ENCODE peak calls at places on chromosomes 11 and 22, in ten cellular contexts. Y, V, K, J, T, N, H, I, B and D are unnamed samples.

GRCh38 chr22:46064236-46064965 is 85.9 kb upstream of the PPARA start:
- DNase-seq in K (peak; percentile 63), H (peak; percentile 30), N (peak; percentile 12), T (no peak), V (peak; percentile 37), Y (peak; percentile 39), J (peak; percentile 87), B (no peak), I (no peak), D (no peak)

GRCh38 chr11:60305906-60306619 is 21.0 kb upstream of the MS4A6E start:
- DNase-seq in K (no peak), V (no peak), J (peak; percentile 90), B (no peak), T (no peak), Y (no peak), N (no peak), I (no peak), H (no peak), D (no peak)

GRCh38 chr22:49951001-49951677 is 9.4 kb upstream of the PIM3 start:
- DNase-seq in H (peak; percentile 92), K (no peak), Y (peak; percentile 97), T (no peak), N (no peak), V (peak; percentile 99), I (peak; percentile 99), B (no peak), J (no peak), D (no peak)

GRCh38 chr11:88555018-88555828 is 217.7 kb upstream of the CTSC start:
- DNase-seq in Y (no peak), K (no peak), V (no peak), H (no peak), I (no peak), J (peak; percentile 82), N (no peak), T (no peak), B (no peak), D (no peak)

GRCh38 chr22:25083414-25084166 is 116.1 kb upstream of the CRYBB3 start:
- DNase-seq in Y (no peak), T (no peak), V (peak; percentile 16), H (no peak), N (no peak), J (no peak), I (no peak), B (no peak), K (no peak), D (no peak)

GRCh38 chr11:60005360-60005759 is 11.6 kb upstream of the OOSP4B start:
- DNase-seq in T (no peak), N (no peak), I (no peak), K (no peak), Y (no peak), J (no peak), H (no peak), B (no peak), V (no peak), D (no peak)

GRCh38 chr11:67628710-67629385 is 889 bp downstream of the NUDT8 start:
- DNase-seq in T (no peak), B (no peak), V (peak; percentile 26), I (no peak), K (peak; percentile 66), N (peak; percentile 24), Y (peak; percentile 51), H (no peak), J (no peak), D (no peak)

GRCh38 chr11:115761817-115762216 is 257.6 kb upstream of the CADM1 start:
- DNase-seq in Y (no peak), H (no peak), J (no peak), K (no peak), I (no peak), V (no peak), T (no peak), B (no peak), N (no peak), D (no peak)

GRCh38 chr11:63884191-63884590 is 32.8 kb downstream of the RCOR2 start:
- DNase-seq in Y (no peak), T (no peak), J (no peak), B (no peak), K (no peak), N (no peak), H (no peak), I (peak; percentile 55), V (no peak), D (no peak)

GRCh38 chr11:17578958-17579357 is 31.9 kb downstream of the OTOG start:
- DNase-seq in K (peak; percentile 51), N (no peak), I (no peak), H (no peak), B (no peak), J (no peak), T (no peak), V (no peak), Y (no peak), D (no peak)

GRCh38 chr11:63764712-63765631 is 3.6 kb downstream of the ZFTA start:
- DNase-seq in Y (no peak), J (no peak), H (no peak), T (peak; percentile 68), N (peak; percentile 14), I (peak; percentile 66), V (peak; percentile 71), B (no peak), K (no peak), D (no peak)

GRCh38 chr22:18033204-18033998 is 9.0 kb upstream of the MICAL3 start:
- DNase-seq in I (no peak), N (no peak), J (no peak), Y (no peak), B (no peak), T (no peak), K (no peak), H (no peak), V (no peak), D (no peak)

GRCh38 chr11:129143335-129143734 is 48.8 kb downstream of the ARHGAP32 start:
- DNase-seq in N (peak; percentile 51), J (peak; percentile 82), I (no peak), V (peak; percentile 27), H (peak; percentile 86), B (peak; percentile 89), Y (peak; percentile 48), T (no peak), K (peak; percentile 88), D (no peak)

GRCh38 chr22:27372969-27373670 is 428.4 kb downstream of the MN1 start:
- DNase-seq in J (peak; percentile 4), T (peak; percentile 94), H (no peak), V (peak; percentile 92), B (no peak), I (no peak), K (no peak), Y (peak; percentile 70), N (no peak), D (no peak)

GRCh38 chr11:119423459-119424254 is 685 bp upstream of the THY1 start:
- DNase-seq in V (no peak), T (no peak), K (no peak), I (no peak), J (no peak), Y (no peak), N (no peak), H (no peak), B (no peak), D (no peak)

GRCh38 chr22:46213052-46213451 is 37.0 kb downstream of the CDPF1 start:
- DNase-seq in T (no peak), B (no peak), J (no peak), K (no peak), H (no peak), N (no peak), I (no peak), V (no peak), Y (no peak), D (no peak)

GRCh38 chr11:36073411-36074203 is 129.7 kb downstream of the LDLRAD3 start:
- DNase-seq in T (no peak), K (no peak), J (peak; percentile 31), Y (no peak), B (no peak), I (no peak), V (peak; percentile 12), H (peak; percentile 55), N (peak; percentile 25), D (no peak)

GRCh38 chr11:62669420-62670161 is 1.9 kb upstream of the UQCC3 start:
- DNase-seq in H (no peak), T (peak; percentile 47), I (no peak), B (no peak), Y (no peak), N (no peak), V (peak; percentile 71), J (no peak), K (no peak), D (no peak)
- H3K4me1 ChIP-seq in H (peaks cover 30% of the 10 kb centered on the region), T (peaks cover 31% of the 10 kb centered on the region), I (peaks cover 37% of the 10 kb centered on the region), B (peaks cover 34% of the 10 kb centered on the region), Y (peaks cover 54% of the 10 kb centered on the region), N (peaks cover 57% of the 10 kb centered on the region), V (peaks cover 30% of the 10 kb centered on the region), J (peaks cover 30% of the 10 kb centered on the region), K (peaks cover 49% of the 10 kb centered on the region), D (peaks cover 46% of the 10 kb centered on the region)

DNA sequence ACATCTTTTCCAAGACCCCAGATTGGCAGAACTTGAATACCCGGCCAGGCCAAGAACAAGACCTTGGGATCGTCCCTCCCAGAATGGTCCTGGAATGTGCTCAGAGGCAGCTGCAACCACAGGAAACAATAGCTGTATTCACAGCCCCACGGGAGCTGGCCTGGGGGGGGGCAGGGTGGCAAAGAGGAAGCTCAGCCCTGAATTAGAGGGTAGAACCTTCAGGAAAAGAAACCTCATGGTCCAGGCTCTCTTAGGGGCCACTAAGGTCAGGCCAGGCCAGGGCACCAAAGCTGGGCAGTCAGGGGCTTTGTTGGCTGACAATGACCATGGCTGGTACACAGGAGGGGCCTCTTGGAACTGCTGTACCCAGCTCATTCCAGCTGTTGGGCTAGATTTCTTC is 17.3 kb downstream of the RPL27A start:
- DNase-seq in H (no peak), V (peak; percentile 58), K (peak; percentile 65), T (peak; percentile 69), I (no peak), J (peak; percentile 67), B (no peak), Y (no peak), N (peak; percentile 45), D (no peak)
- H3K27ac ChIP-seq in H (peak overlapping the region; percentile 33), V (peak overlapping the region; percentile 71), K (peak overlapping the region; percentile 90), T (peak overlapping the region; percentile 99), I (no peak overlapping the region), J (peak overlapping the region; percentile 41), B (peak overlapping the region; percentile 73), Y (peak overlapping the region; percentile 26), N (peak overlapping the region; percentile 14), D (no peak overlapping the region)

GRCh38 chr11:705646-706438 is at the start of gene EPS8L2:
- DNase-seq in N (no peak), T (peak; percentile 69), B (no peak), V (peak; percentile 70), I (peak; percentile 80), H (peak; percentile 78), J (no peak), K (peak; percentile 72), Y (peak; percentile 83), D (no peak)
- H3K4me1 ChIP-seq in N (peaks cover 35% of the 10 kb centered on the region), T (peaks cover 19% of the 10 kb centered on the region), B (peaks cover 22% of the 10 kb centered on the region), V (peaks cover 31% of the 10 kb centered on the region), I (peaks cover 78% of the 10 kb centered on the region), H (peaks cover 14% of the 10 kb centered on the region), J (no peaks in the 10 kb centered on the region), K (peaks cover 30% of the 10 kb centered on the region), Y (peaks cover 66% of the 10 kb centered on the region), D (peaks cover 28% of the 10 kb centered on the region)

DNA sequence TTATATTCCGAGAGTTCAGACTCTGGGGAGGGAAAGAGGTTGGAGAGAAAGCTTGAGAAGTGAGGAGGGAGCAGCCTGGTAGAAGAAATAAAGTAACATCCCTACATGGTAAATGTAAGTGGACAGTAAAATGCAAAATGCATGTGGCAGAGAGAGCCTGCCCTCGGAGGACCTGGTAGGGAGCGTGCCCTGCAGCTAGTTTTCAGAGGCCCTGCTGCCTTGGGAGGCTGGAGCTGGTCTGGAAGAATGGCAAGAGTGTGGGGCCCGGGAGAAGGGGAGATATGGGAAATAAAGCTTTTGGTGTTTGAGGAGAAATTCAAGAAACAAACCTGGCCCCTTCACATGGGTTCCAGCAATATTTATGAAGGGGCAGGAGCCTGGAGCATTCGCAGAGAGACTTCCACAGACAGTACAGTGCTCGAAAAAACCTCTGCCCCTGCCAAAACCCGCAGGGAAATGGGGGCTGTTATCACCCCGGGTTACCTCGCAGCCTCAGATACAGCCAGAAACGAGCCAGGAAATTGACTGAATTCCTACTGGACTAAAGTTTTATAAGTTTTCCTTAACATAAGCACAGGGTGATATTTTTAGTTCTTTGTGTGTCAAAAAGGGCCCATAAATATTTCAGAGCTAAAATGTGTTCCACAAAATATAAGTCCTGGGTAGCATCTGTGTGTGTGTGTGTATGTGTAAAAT is 363.0 kb downstream of the TENM4 start:
- DNase-seq in T (no peak), B (no peak), Y (no peak), I (no peak), H (no peak), V (no peak), N (no peak), J (no peak), K (no peak), D (no peak)
- H3K27ac ChIP-seq in T (no peak overlapping the region), B (no peak overlapping the region), Y (no peak overlapping the region), I (no peak overlapping the region), H (no peak overlapping the region), V (no peak overlapping the region), N (no peak overlapping the region), J (no peak overlapping the region), K (no peak overlapping the region), D (no peak overlapping the region)